ENCODE peak calls at places on chromosome 6, in eight cellular contexts. One of them, this sample, is unnamed. For H3K27me3, the result is how much of the 10 kb centered on the place peaks cover.

GRCh38 chr6:33207569-33208088 is 671 bp upstream of the RING1 start:
- DNase-seq in heart left ventricle: no peak
- DNase-seq in kidney epithelial cell: no peak
- DNase-seq in hepatocyte: peak
- DNase-seq in tibial artery: peak
- DNase-seq in H1: peak
- DNase-seq in fibroblast of lung: peak
- DNase-seq in MM.1S: no peak
- DNase-seq in this sample: no peak

GRCh38 chr6:151002562-151002961 is 137.1 kb downstream of the MTHFD1L start:
- DNase-seq in heart left ventricle: no peak
- DNase-seq in kidney epithelial cell: no peak
- DNase-seq in hepatocyte: no peak
- DNase-seq in tibial artery: no peak
- DNase-seq in H1: no peak
- DNase-seq in fibroblast of lung: peak
- DNase-seq in MM.1S: no peak
- DNase-seq in this sample: no peak

GRCh38 chr6:40227735-40228134 is 293.5 kb upstream of the MOCS1 start:
- DNase-seq in heart left ventricle: no peak
- DNase-seq in kidney epithelial cell: no peak
- DNase-seq in hepatocyte: no peak
- DNase-seq in tibial artery: no peak
- DNase-seq in H1: no peak
- DNase-seq in fibroblast of lung: no peak
- DNase-seq in MM.1S: no peak
- DNase-seq in this sample: no peak

GRCh38 chr6:26044140-26045045 is 42.8 kb upstream of the HFE start:
- DNase-seq in heart left ventricle: no peak
- DNase-seq in kidney epithelial cell: no peak
- DNase-seq in hepatocyte: no peak
- DNase-seq in tibial artery: no peak
- DNase-seq in H1: no peak
- DNase-seq in fibroblast of lung: peak
- DNase-seq in MM.1S: peak
- DNase-seq in this sample: no peak

GRCh38 chr6:169230322-169230665 is 23.4 kb downstream of the THBS2 start:
- DNase-seq in heart left ventricle: no peak
- DNase-seq in kidney epithelial cell: no peak
- DNase-seq in hepatocyte: no peak
- DNase-seq in tibial artery: no peak
- DNase-seq in H1: peak
- DNase-seq in fibroblast of lung: no peak
- DNase-seq in MM.1S: no peak
- DNase-seq in this sample: no peak

GRCh38 chr6:13796781-13797180 is 17.6 kb downstream of the MCUR1 start:
- DNase-seq in heart left ventricle: no peak
- DNase-seq in kidney epithelial cell: no peak
- DNase-seq in hepatocyte: no peak
- DNase-seq in tibial artery: no peak
- DNase-seq in H1: no peak
- DNase-seq in fibroblast of lung: no peak
- DNase-seq in MM.1S: no peak
- DNase-seq in this sample: no peak

GRCh38 chr6:42140756-42141602 is 1.4 kb downstream of the C6orf132 start:
- DNase-seq in heart left ventricle: no peak
- DNase-seq in kidney epithelial cell: no peak
- DNase-seq in hepatocyte: no peak
- DNase-seq in tibial artery: peak
- DNase-seq in H1: no peak
- DNase-seq in fibroblast of lung: peak
- DNase-seq in MM.1S: no peak
- DNase-seq in this sample: no peak

GRCh38 chr6:111559193-111560097 is 46.2 kb downstream of the TRAF3IP2 start:
- DNase-seq in heart left ventricle: no peak
- DNase-seq in kidney epithelial cell: no peak
- DNase-seq in hepatocyte: no peak
- DNase-seq in tibial artery: peak
- DNase-seq in H1: peak
- DNase-seq in fibroblast of lung: peak
- DNase-seq in MM.1S: no peak
- DNase-seq in this sample: peak

GRCh38 chr6:157131250-157131649 is 192.1 kb downstream of the TMEM242 start:
- DNase-seq in heart left ventricle: no peak
- DNase-seq in kidney epithelial cell: no peak
- DNase-seq in hepatocyte: no peak
- DNase-seq in tibial artery: no peak
- DNase-seq in H1: peak
- DNase-seq in fibroblast of lung: no peak
- DNase-seq in MM.1S: no peak
- DNase-seq in this sample: no peak

GRCh38 chr6:125114248-125114858 is 39.2 kb upstream of the TPD52L1 start:
- DNase-seq in heart left ventricle: no peak
- DNase-seq in kidney epithelial cell: no peak
- DNase-seq in hepatocyte: peak
- DNase-seq in tibial artery: no peak
- DNase-seq in H1: no peak
- DNase-seq in fibroblast of lung: peak
- DNase-seq in MM.1S: peak
- DNase-seq in this sample: no peak

GRCh38 chr6:20236899-20237600 is 24.8 kb upstream of the MBOAT1 start:
- DNase-seq in heart left ventricle: no peak
- DNase-seq in kidney epithelial cell: no peak
- DNase-seq in hepatocyte: no peak
- DNase-seq in tibial artery: no peak
- DNase-seq in H1: no peak
- DNase-seq in fibroblast of lung: no peak
- DNase-seq in MM.1S: no peak
- DNase-seq in this sample: no peak

GRCh38 chr6:71420693-71421328 is 132.2 kb downstream of the OGFRL1 start:
- DNase-seq in heart left ventricle: peak
- DNase-seq in kidney epithelial cell: peak
- DNase-seq in hepatocyte: peak
- DNase-seq in tibial artery: peak
- DNase-seq in H1: peak
- DNase-seq in fibroblast of lung: peak
- DNase-seq in MM.1S: peak
- DNase-seq in this sample: peak

GRCh38 chr6:22099241-22099640 is 197.6 kb downstream of the PRL start:
- DNase-seq in heart left ventricle: no peak
- DNase-seq in kidney epithelial cell: no peak
- DNase-seq in hepatocyte: no peak
- DNase-seq in tibial artery: no peak
- DNase-seq in H1: no peak
- DNase-seq in fibroblast of lung: no peak
- DNase-seq in MM.1S: no peak
- DNase-seq in this sample: no peak

GRCh38 chr6:104473021-104473429 is 386.7 kb downstream of the HACE1 start:
- DNase-seq in heart left ventricle: no peak
- DNase-seq in kidney epithelial cell: no peak
- DNase-seq in hepatocyte: no peak
- DNase-seq in tibial artery: no peak
- DNase-seq in H1: peak
- DNase-seq in fibroblast of lung: no peak
- DNase-seq in MM.1S: no peak
- DNase-seq in this sample: no peak

GRCh38 chr6:134122775-134123174 is 70.4 kb upstream of the SLC2A12 start:
- DNase-seq in heart left ventricle: no peak
- DNase-seq in kidney epithelial cell: no peak
- DNase-seq in hepatocyte: no peak
- DNase-seq in tibial artery: no peak
- DNase-seq in H1: no peak
- DNase-seq in fibroblast of lung: no peak
- DNase-seq in MM.1S: no peak
- DNase-seq in this sample: no peak

GRCh38 chr6:163354085-163354484 is 60.4 kb upstream of the QKI start:
- DNase-seq in heart left ventricle: no peak
- DNase-seq in kidney epithelial cell: no peak
- DNase-seq in hepatocyte: no peak
- DNase-seq in tibial artery: no peak
- DNase-seq in H1: no peak
- DNase-seq in fibroblast of lung: peak
- DNase-seq in MM.1S: no peak
- DNase-seq in this sample: no peak

GRCh38 chr6:156925718-156926607 is 148.8 kb downstream of the ARID1B start:
- DNase-seq in heart left ventricle: no peak
- DNase-seq in kidney epithelial cell: no peak
- DNase-seq in hepatocyte: no peak
- DNase-seq in tibial artery: no peak
- DNase-seq in H1: no peak
- DNase-seq in fibroblast of lung: no peak
- DNase-seq in MM.1S: peak
- DNase-seq in this sample: no peak

GRCh38 chr6:168875811-168876576 is 377.7 kb downstream of the THBS2 start:
- DNase-seq in heart left ventricle: no peak
- DNase-seq in kidney epithelial cell: no peak
- DNase-seq in hepatocyte: no peak
- DNase-seq in tibial artery: no peak
- DNase-seq in H1: no peak
- DNase-seq in fibroblast of lung: no peak
- DNase-seq in MM.1S: no peak
- DNase-seq in this sample: no peak

GRCh38 chr6:53532061-53532797 is 12.7 kb downstream of the GCLC start:
- DNase-seq in heart left ventricle: no peak
- DNase-seq in kidney epithelial cell: no peak
- DNase-seq in hepatocyte: no peak
- DNase-seq in tibial artery: no peak
- DNase-seq in H1: no peak
- DNase-seq in fibroblast of lung: peak
- DNase-seq in MM.1S: no peak
- DNase-seq in this sample: no peak

DNA sequence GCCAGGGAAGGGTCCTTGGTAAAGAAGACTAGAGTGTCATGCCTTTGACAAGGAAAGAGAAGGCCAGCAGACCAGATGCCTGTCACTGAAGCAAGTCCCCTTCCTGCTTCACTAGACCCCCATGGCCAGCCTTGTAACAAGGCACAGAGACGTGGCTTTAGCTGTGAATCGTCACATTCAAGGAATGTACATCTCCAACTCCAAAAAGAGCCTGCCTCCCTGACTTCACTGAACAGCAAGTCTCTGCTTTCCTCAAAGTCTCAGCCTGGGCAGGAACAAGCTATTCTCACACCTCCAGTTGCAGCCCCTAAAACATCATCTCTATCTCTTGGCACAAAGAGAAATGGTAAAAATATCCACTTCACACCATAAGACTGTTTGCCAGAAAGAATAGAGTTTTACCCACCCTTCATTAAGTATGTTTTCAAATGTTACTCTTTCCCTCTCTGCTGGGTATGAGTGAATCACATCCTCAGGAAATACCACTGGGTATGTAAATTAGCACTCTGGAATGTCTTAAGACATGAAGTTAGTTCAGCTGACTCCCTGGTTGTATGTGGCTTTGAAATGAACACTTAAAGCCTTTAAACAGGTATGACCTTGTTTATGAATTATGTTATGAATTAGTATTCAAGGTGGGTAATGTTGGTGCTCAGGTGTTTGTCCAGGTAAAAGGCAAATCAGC is 46.4 kb upstream of the NT5E start:
- DNase-seq in heart left ventricle: no peak
- DNase-seq in kidney epithelial cell: peak
- DNase-seq in hepatocyte: peak
- DNase-seq in tibial artery: no peak
- DNase-seq in H1: no peak
- DNase-seq in fibroblast of lung: peak
- DNase-seq in MM.1S: peak
- DNase-seq in this sample: peak
- H3K4me3 ChIP-seq in heart left ventricle: no peak
- H3K4me3 ChIP-seq in kidney epithelial cell: no peak
- H3K4me3 ChIP-seq in hepatocyte: no peak
- H3K4me3 ChIP-seq in tibial artery: no peak
- H3K4me3 ChIP-seq in H1: no peak
- H3K4me3 ChIP-seq in fibroblast of lung: no peak
- H3K4me3 ChIP-seq in MM.1S: no peak
- H3K4me3 ChIP-seq in this sample: no peak

GRCh38 chr6:106512048-106512957 is 117.0 kb downstream of the RTN4IP1 start:
- DNase-seq in heart left ventricle: peak
- DNase-seq in kidney epithelial cell: no peak
- DNase-seq in hepatocyte: peak
- DNase-seq in tibial artery: peak
- DNase-seq in H1: peak
- DNase-seq in fibroblast of lung: peak
- DNase-seq in MM.1S: peak
- DNase-seq in this sample: no peak
- TF ChIP-seq CTCF in heart left ventricle: peak
- TF ChIP-seq CTCF in kidney epithelial cell: no peak
- TF ChIP-seq CTCF in hepatocyte: peak
- TF ChIP-seq CTCF in tibial artery: no peak
- TF ChIP-seq CTCF in H1: peak
- TF ChIP-seq CTCF in fibroblast of lung: peak
- TF ChIP-seq CTCF in MM.1S: peak
- TF ChIP-seq CTCF in this sample: peak

DNA sequence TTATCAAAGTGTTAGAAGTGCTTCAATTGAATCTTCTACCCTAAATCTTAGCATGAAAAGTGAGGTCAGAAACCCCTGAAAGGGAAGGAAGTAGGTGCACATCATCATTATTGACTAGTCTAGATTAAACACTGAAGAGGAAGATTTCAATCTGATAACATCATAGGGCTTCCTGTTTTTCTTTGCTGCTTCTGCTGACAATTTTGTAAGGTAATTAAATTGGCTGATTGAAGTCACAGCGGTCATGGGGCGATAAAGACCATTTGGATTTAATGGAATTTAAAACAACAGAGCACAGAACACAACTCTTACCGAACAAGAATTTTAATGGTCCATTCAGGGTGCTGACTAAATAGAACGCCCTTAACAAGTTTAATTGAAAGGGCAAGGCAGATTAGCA is 11.3 kb downstream of the GRIK2 start:
- DNase-seq in heart left ventricle: no peak
- DNase-seq in kidney epithelial cell: no peak
- DNase-seq in hepatocyte: no peak
- DNase-seq in tibial artery: no peak
- DNase-seq in H1: no peak
- DNase-seq in fibroblast of lung: no peak
- DNase-seq in MM.1S: no peak
- DNase-seq in this sample: no peak
- H3K27me3 ChIP-seq in heart left ventricle: under half
- H3K27me3 ChIP-seq in kidney epithelial cell: under half
- H3K27me3 ChIP-seq in hepatocyte: half or more
- H3K27me3 ChIP-seq in tibial artery: under half
- H3K27me3 ChIP-seq in H1: under half
- H3K27me3 ChIP-seq in fibroblast of lung: under half
- H3K27me3 ChIP-seq in MM.1S: under half
- H3K27me3 ChIP-seq in this sample: under half

GRCh38 chr6:2593167-2593566 is 157.6 kb downstream of the MYLK4 start:
- DNase-seq in heart left ventricle: no peak
- DNase-seq in kidney epithelial cell: no peak
- DNase-seq in hepatocyte: no peak
- DNase-seq in tibial artery: no peak
- DNase-seq in H1: no peak
- DNase-seq in fibroblast of lung: no peak
- DNase-seq in MM.1S: no peak
- DNase-seq in this sample: no peak

GRCh38 chr6:2583459-2583858 is 167.3 kb downstream of the MYLK4 start:
- DNase-seq in heart left ventricle: no peak
- DNase-seq in kidney epithelial cell: no peak
- DNase-seq in hepatocyte: no peak
- DNase-seq in tibial artery: no peak
- DNase-seq in H1: no peak
- DNase-seq in fibroblast of lung: no peak
- DNase-seq in MM.1S: no peak
- DNase-seq in this sample: no peak

GRCh38 chr6:2594868-2595267 is 155.9 kb downstream of the MYLK4 start:
- DNase-seq in heart left ventricle: no peak
- DNase-seq in kidney epithelial cell: no peak
- DNase-seq in hepatocyte: no peak
- DNase-seq in tibial artery: no peak
- DNase-seq in H1: no peak
- DNase-seq in fibroblast of lung: no peak
- DNase-seq in MM.1S: no peak
- DNase-seq in this sample: no peak

GRCh38 chr6:2589171-2589661 is 161.5 kb downstream of the MYLK4 start:
- DNase-seq in heart left ventricle: no peak
- DNase-seq in kidney epithelial cell: no peak
- DNase-seq in hepatocyte: peak
- DNase-seq in tibial artery: no peak
- DNase-seq in H1: no peak
- DNase-seq in fibroblast of lung: no peak
- DNase-seq in MM.1S: no peak
- DNase-seq in this sample: no peak
- H3K4me3 ChIP-seq in heart left ventricle: no peak
- H3K4me3 ChIP-seq in kidney epithelial cell: no peak
- H3K4me3 ChIP-seq in hepatocyte: no peak
- H3K4me3 ChIP-seq in tibial artery: no peak
- H3K4me3 ChIP-seq in H1: no peak
- H3K4me3 ChIP-seq in fibroblast of lung: no peak
- H3K4me3 ChIP-seq in MM.1S: no peak
- H3K4me3 ChIP-seq in this sample: no peak

This sample was measured in BJ.